ENCODE peak calls at places on chromosomes 7 and 10, in ten cellular contexts. One of them, this sample, is unnamed.

GRCh38 chr10:34622914-34623313 is 192.2 kb downstream of the PARD3 start:
- DNase-seq in cardiac muscle cell: no peak
- DNase-seq in bronchial epithelial cell: no peak
- DNase-seq in AG10803: no peak
- DNase-seq in dorsolateral prefrontal cortex: no peak
- DNase-seq in psoas muscle: no peak
- DNase-seq in stomach: no peak
- DNase-seq in cardiac fibroblast: no peak
- DNase-seq in naive thymus-derived CD4-positive, alpha-beta T cell: no peak
- DNase-seq in AG04449: no peak
- DNase-seq in this sample: no peak

GRCh38 chr7:84949067-84949466 is 237.8 kb downstream of the SEMA3D start:
- DNase-seq in dorsolateral prefrontal cortex: no peak
- DNase-seq in stomach: no peak
- DNase-seq in psoas muscle: no peak
- DNase-seq in cardiac muscle cell: peak; percentile 15
- DNase-seq in AG10803: peak; percentile 7
- DNase-seq in AG04449: no peak
- DNase-seq in bronchial epithelial cell: peak; percentile 43
- DNase-seq in naive thymus-derived CD4-positive, alpha-beta T cell: no peak
- DNase-seq in cardiac fibroblast: peak; percentile 34
- DNase-seq in this sample: no peak

GRCh38 chr10:91164520-91165065 is 55.9 kb upstream of the PCGF5 start:
- DNase-seq in AG04449: no peak
- DNase-seq in bronchial epithelial cell: peak; percentile 41
- DNase-seq in naive thymus-derived CD4-positive, alpha-beta T cell: no peak
- DNase-seq in cardiac muscle cell: no peak
- DNase-seq in dorsolateral prefrontal cortex: no peak
- DNase-seq in stomach: no peak
- DNase-seq in psoas muscle: no peak
- DNase-seq in AG10803: no peak
- DNase-seq in cardiac fibroblast: no peak
- DNase-seq in this sample: no peak

GRCh38 chr10:69650589-69651261 is 20.7 kb downstream of the FAM241B start:
- DNase-seq in AG04449: no peak
- DNase-seq in cardiac fibroblast: no peak
- DNase-seq in AG10803: no peak
- DNase-seq in stomach: no peak
- DNase-seq in bronchial epithelial cell: no peak
- DNase-seq in cardiac muscle cell: no peak
- DNase-seq in psoas muscle: peak; percentile 6
- DNase-seq in naive thymus-derived CD4-positive, alpha-beta T cell: no peak
- DNase-seq in dorsolateral prefrontal cortex: no peak
- DNase-seq in this sample: no peak

GRCh38 chr7:128794020-128794419 is 2.3 kb downstream of the CCDC136 start:
- DNase-seq in cardiac fibroblast: no peak
- DNase-seq in cardiac muscle cell: no peak
- DNase-seq in naive thymus-derived CD4-positive, alpha-beta T cell: no peak
- DNase-seq in bronchial epithelial cell: no peak
- DNase-seq in dorsolateral prefrontal cortex: no peak
- DNase-seq in psoas muscle: peak; percentile 58
- DNase-seq in AG10803: no peak
- DNase-seq in AG04449: no peak
- DNase-seq in stomach: no peak
- DNase-seq in this sample: no peak

GRCh38 chr10:69337312-69338132 is 59.2 kb downstream of the HK1 start:
- DNase-seq in cardiac muscle cell: peak; percentile 95
- DNase-seq in cardiac fibroblast: peak; percentile 91
- DNase-seq in dorsolateral prefrontal cortex: peak; percentile 26
- DNase-seq in AG04449: no peak
- DNase-seq in naive thymus-derived CD4-positive, alpha-beta T cell: no peak
- DNase-seq in psoas muscle: peak; percentile 56
- DNase-seq in AG10803: peak; percentile 75
- DNase-seq in bronchial epithelial cell: peak; percentile 98
- DNase-seq in stomach: no peak
- DNase-seq in this sample: peak; percentile 39

GRCh38 chr7:94061316-94061715 is 57.2 kb upstream of the BET1 start:
- DNase-seq in psoas muscle: no peak
- DNase-seq in cardiac muscle cell: no peak
- DNase-seq in stomach: no peak
- DNase-seq in bronchial epithelial cell: no peak
- DNase-seq in AG10803: peak; percentile 59
- DNase-seq in naive thymus-derived CD4-positive, alpha-beta T cell: no peak
- DNase-seq in dorsolateral prefrontal cortex: no peak
- DNase-seq in AG04449: no peak
- DNase-seq in cardiac fibroblast: no peak
- DNase-seq in this sample: no peak

GRCh38 chr7:19209297-19209696 is 64.1 kb upstream of the FERD3L start:
- DNase-seq in dorsolateral prefrontal cortex: no peak
- DNase-seq in AG10803: no peak
- DNase-seq in stomach: no peak
- DNase-seq in AG04449: no peak
- DNase-seq in psoas muscle: no peak
- DNase-seq in naive thymus-derived CD4-positive, alpha-beta T cell: no peak
- DNase-seq in cardiac muscle cell: no peak
- DNase-seq in bronchial epithelial cell: no peak
- DNase-seq in cardiac fibroblast: peak; percentile 3
- DNase-seq in this sample: no peak

GRCh38 chr7:147405621-147406020 is 1184.9 kb upstream of the C7orf33 start:
- DNase-seq in cardiac fibroblast: no peak
- DNase-seq in psoas muscle: no peak
- DNase-seq in bronchial epithelial cell: no peak
- DNase-seq in dorsolateral prefrontal cortex: no peak
- DNase-seq in naive thymus-derived CD4-positive, alpha-beta T cell: no peak
- DNase-seq in stomach: no peak
- DNase-seq in cardiac muscle cell: no peak
- DNase-seq in AG04449: no peak
- DNase-seq in AG10803: no peak
- DNase-seq in this sample: no peak

GRCh38 chr7:157445246-157445955 is 108.6 kb downstream of the DNAJB6 start:
- DNase-seq in cardiac muscle cell: no peak
- DNase-seq in cardiac fibroblast: no peak
- DNase-seq in stomach: no peak
- DNase-seq in naive thymus-derived CD4-positive, alpha-beta T cell: no peak
- DNase-seq in AG10803: no peak
- DNase-seq in psoas muscle: peak; percentile 42
- DNase-seq in AG04449: no peak
- DNase-seq in dorsolateral prefrontal cortex: no peak
- DNase-seq in bronchial epithelial cell: no peak
- DNase-seq in this sample: peak; percentile 33

GRCh38 chr7:94921911-94922310 is 14.5 kb downstream of the PPP1R9A start:
- DNase-seq in AG04449: no peak
- DNase-seq in cardiac muscle cell: no peak
- DNase-seq in naive thymus-derived CD4-positive, alpha-beta T cell: no peak
- DNase-seq in bronchial epithelial cell: no peak
- DNase-seq in dorsolateral prefrontal cortex: no peak
- DNase-seq in AG10803: no peak
- DNase-seq in psoas muscle: no peak
- DNase-seq in stomach: no peak
- DNase-seq in cardiac fibroblast: no peak
- DNase-seq in this sample: no peak

GRCh38 chr7:142785841-142786250 is 15.1 kb downstream of the PRSS2 start:
- DNase-seq in stomach: no peak
- DNase-seq in cardiac muscle cell: no peak
- DNase-seq in naive thymus-derived CD4-positive, alpha-beta T cell: peak; percentile 64
- DNase-seq in cardiac fibroblast: no peak
- DNase-seq in bronchial epithelial cell: no peak
- DNase-seq in AG10803: no peak
- DNase-seq in dorsolateral prefrontal cortex: no peak
- DNase-seq in AG04449: no peak
- DNase-seq in psoas muscle: no peak
- DNase-seq in this sample: no peak

GRCh38 chr10:1434202-1434601 is 303.1 kb downstream of the ADARB2 start:
- DNase-seq in stomach: no peak
- DNase-seq in bronchial epithelial cell: no peak
- DNase-seq in naive thymus-derived CD4-positive, alpha-beta T cell: no peak
- DNase-seq in cardiac fibroblast: no peak
- DNase-seq in dorsolateral prefrontal cortex: no peak
- DNase-seq in AG04449: no peak
- DNase-seq in psoas muscle: no peak
- DNase-seq in cardiac muscle cell: no peak
- DNase-seq in AG10803: no peak
- DNase-seq in this sample: no peak

GRCh38 chr10:103872137-103872933 is 17.0 kb upstream of the SH3PXD2A start:
- DNase-seq in cardiac muscle cell: no peak
- DNase-seq in cardiac fibroblast: no peak
- DNase-seq in bronchial epithelial cell: peak; percentile 99
- DNase-seq in dorsolateral prefrontal cortex: no peak
- DNase-seq in naive thymus-derived CD4-positive, alpha-beta T cell: no peak
- DNase-seq in stomach: no peak
- DNase-seq in psoas muscle: no peak
- DNase-seq in AG10803: peak; percentile 35
- DNase-seq in AG04449: no peak
- DNase-seq in this sample: no peak

GRCh38 chr10:101779544-101780186 is 3.6 kb downstream of the NPM3 start:
- DNase-seq in stomach: peak; percentile 87
- DNase-seq in naive thymus-derived CD4-positive, alpha-beta T cell: peak; percentile 90
- DNase-seq in cardiac muscle cell: peak; percentile 79
- DNase-seq in AG04449: no peak
- DNase-seq in AG10803: peak; percentile 44
- DNase-seq in dorsolateral prefrontal cortex: peak; percentile 74
- DNase-seq in cardiac fibroblast: peak; percentile 69
- DNase-seq in bronchial epithelial cell: peak; percentile 33
- DNase-seq in psoas muscle: peak; percentile 91
- DNase-seq in this sample: peak; percentile 92
- H3K4me3 ChIP-seq in stomach: peak overlapping the region; percentile 57
- H3K4me3 ChIP-seq in naive thymus-derived CD4-positive, alpha-beta T cell: peak overlapping the region; percentile 64
- H3K4me3 ChIP-seq in cardiac muscle cell: peak overlapping the region; percentile 29
- H3K4me3 ChIP-seq in AG04449: peak overlapping the region; percentile 36
- H3K4me3 ChIP-seq in AG10803: peak overlapping the region; percentile 38
- H3K4me3 ChIP-seq in dorsolateral prefrontal cortex: peak overlapping the region; percentile 54
- H3K4me3 ChIP-seq in cardiac fibroblast: peak overlapping the region; percentile 41
- H3K4me3 ChIP-seq in bronchial epithelial cell: peak overlapping the region; percentile 34
- H3K4me3 ChIP-seq in psoas muscle: peak overlapping the region; percentile 59
- H3K4me3 ChIP-seq in this sample: peak overlapping the region; percentile 28

GRCh38 chr7:70694357-70694908 is 437.5 kb upstream of the GALNT17 start:
- DNase-seq in stomach: peak; percentile 41
- DNase-seq in dorsolateral prefrontal cortex: no peak
- DNase-seq in bronchial epithelial cell: no peak
- DNase-seq in AG04449: no peak
- DNase-seq in AG10803: peak; percentile 46
- DNase-seq in cardiac muscle cell: peak; percentile 47
- DNase-seq in psoas muscle: peak; percentile 67
- DNase-seq in cardiac fibroblast: peak; percentile 47
- DNase-seq in naive thymus-derived CD4-positive, alpha-beta T cell: no peak
- DNase-seq in this sample: peak; percentile 58
- H3K4me3 ChIP-seq in stomach: peak overlapping the region; percentile 88
- H3K4me3 ChIP-seq in dorsolateral prefrontal cortex: peak overlapping the region; percentile 79
- H3K4me3 ChIP-seq in bronchial epithelial cell: peak overlapping the region; percentile 85
- H3K4me3 ChIP-seq in AG04449: peak overlapping the region; percentile 71
- H3K4me3 ChIP-seq in AG10803: peak overlapping the region; percentile 80
- H3K4me3 ChIP-seq in cardiac muscle cell: peak overlapping the region; percentile 73
- H3K4me3 ChIP-seq in psoas muscle: peak overlapping the region; percentile 81
- H3K4me3 ChIP-seq in cardiac fibroblast: peak overlapping the region; percentile 70
- H3K4me3 ChIP-seq in naive thymus-derived CD4-positive, alpha-beta T cell: no peak overlapping the region
- H3K4me3 ChIP-seq in this sample: peak overlapping the region; percentile 74

GRCh38 chr10:31926765-31927596 is 1.6 kb downstream of the ARHGAP12 start:
- DNase-seq in bronchial epithelial cell: peak; percentile 40
- DNase-seq in psoas muscle: no peak
- DNase-seq in stomach: no peak
- DNase-seq in dorsolateral prefrontal cortex: no peak
- DNase-seq in AG10803: no peak
- DNase-seq in cardiac fibroblast: no peak
- DNase-seq in naive thymus-derived CD4-positive, alpha-beta T cell: no peak
- DNase-seq in AG04449: no peak
- DNase-seq in cardiac muscle cell: no peak
- DNase-seq in this sample: no peak
- H3K4me3 ChIP-seq in bronchial epithelial cell: peak overlapping the region; percentile 84
- H3K4me3 ChIP-seq in psoas muscle: peak overlapping the region; percentile 90
- H3K4me3 ChIP-seq in stomach: peak overlapping the region; percentile 86
- H3K4me3 ChIP-seq in dorsolateral prefrontal cortex: peak overlapping the region; percentile 86
- H3K4me3 ChIP-seq in AG10803: peak overlapping the region; percentile 82
- H3K4me3 ChIP-seq in cardiac fibroblast: peak overlapping the region; percentile 79
- H3K4me3 ChIP-seq in naive thymus-derived CD4-positive, alpha-beta T cell: peak overlapping the region; percentile 90
- H3K4me3 ChIP-seq in AG04449: peak overlapping the region; percentile 75
- H3K4me3 ChIP-seq in cardiac muscle cell: peak overlapping the region; percentile 69
- H3K4me3 ChIP-seq in this sample: peak overlapping the region; percentile 62

DNA sequence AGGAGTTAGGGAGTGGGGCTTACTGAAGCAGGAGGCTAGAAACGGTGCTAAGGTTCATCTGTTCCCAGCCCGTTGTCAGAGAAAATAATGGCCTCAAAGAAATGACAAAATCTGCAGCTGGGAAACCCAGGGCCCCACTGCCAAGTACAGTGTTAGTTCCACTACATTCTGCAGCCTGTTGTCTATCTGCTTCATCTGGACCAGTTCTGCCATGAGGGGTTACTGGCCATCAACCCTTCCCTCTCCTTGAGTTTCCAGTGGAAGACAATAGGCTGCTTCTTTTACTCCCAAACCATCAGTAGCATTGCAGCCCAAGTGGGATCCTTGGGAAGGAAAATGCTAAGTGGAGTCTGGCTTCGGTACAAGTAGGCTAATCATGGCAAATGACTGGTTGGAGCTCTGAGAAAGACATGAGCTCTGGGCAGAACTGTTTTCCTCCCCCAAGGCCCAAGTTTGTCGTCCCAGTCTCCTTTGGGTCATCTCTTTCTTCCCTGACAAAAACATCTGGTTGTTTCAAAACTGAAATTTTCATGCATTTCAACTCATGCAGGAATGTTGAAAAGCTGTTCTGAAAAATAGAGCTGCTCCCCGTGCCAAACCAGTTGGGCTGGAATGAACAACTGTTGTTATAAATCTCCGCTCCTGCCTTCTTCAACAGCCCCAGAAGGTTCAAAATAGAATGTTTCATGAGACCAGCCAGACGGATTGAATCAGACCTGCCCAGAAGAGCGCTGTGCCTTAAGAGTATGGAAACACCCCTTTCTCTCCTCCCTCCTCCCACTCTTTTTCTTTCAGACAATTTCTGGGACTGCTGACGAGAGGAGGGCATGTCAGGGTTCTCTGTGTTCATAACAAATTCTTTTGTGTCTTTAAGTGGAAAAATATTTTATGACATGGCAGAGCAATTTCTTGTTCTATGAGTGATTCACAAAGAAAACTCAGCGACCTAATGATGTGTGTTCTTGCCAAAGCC is 116.6 kb downstream of the RAB18 start:
- DNase-seq in AG10803: peak; percentile 100
- DNase-seq in cardiac fibroblast: peak; percentile 6
- DNase-seq in AG04449: peak; percentile 88
- DNase-seq in stomach: no peak
- DNase-seq in dorsolateral prefrontal cortex: peak; percentile 12
- DNase-seq in psoas muscle: no peak
- DNase-seq in naive thymus-derived CD4-positive, alpha-beta T cell: no peak
- DNase-seq in cardiac muscle cell: peak; percentile 7
- DNase-seq in bronchial epithelial cell: peak; percentile 53
- DNase-seq in this sample: no peak
- H3K4me3 ChIP-seq in AG10803: no peak overlapping the region
- H3K4me3 ChIP-seq in cardiac fibroblast: no peak overlapping the region
- H3K4me3 ChIP-seq in AG04449: peak overlapping the region; percentile 18
- H3K4me3 ChIP-seq in stomach: no peak overlapping the region
- H3K4me3 ChIP-seq in dorsolateral prefrontal cortex: no peak overlapping the region
- H3K4me3 ChIP-seq in psoas muscle: no peak overlapping the region
- H3K4me3 ChIP-seq in naive thymus-derived CD4-positive, alpha-beta T cell: no peak overlapping the region
- H3K4me3 ChIP-seq in cardiac muscle cell: no peak overlapping the region
- H3K4me3 ChIP-seq in bronchial epithelial cell: no peak overlapping the region
- H3K4me3 ChIP-seq in this sample: no peak overlapping the region

DNA sequence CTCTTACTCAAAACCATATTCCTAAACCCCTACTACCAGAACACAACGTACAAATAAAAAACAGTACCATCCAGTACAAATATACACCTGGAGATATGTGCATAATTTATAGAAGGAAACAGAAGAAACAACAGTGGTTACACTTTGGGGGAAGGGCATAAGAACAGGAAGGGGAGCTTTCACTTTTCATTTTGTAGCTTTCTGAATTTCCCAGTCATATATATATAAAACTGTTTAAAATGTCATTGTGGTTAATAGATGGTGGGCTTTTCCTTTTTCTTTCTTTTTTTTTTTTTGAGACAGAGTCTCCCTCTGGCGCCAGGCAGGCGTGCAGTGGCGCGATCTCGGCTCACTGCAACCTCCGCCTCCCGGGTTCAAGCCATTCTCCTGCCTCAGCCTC is 47.2 kb downstream of the MALSU1 start:
- DNase-seq in cardiac fibroblast: no peak
- DNase-seq in naive thymus-derived CD4-positive, alpha-beta T cell: no peak
- DNase-seq in AG10803: no peak
- DNase-seq in psoas muscle: no peak
- DNase-seq in bronchial epithelial cell: no peak
- DNase-seq in stomach: no peak
- DNase-seq in cardiac muscle cell: no peak
- DNase-seq in dorsolateral prefrontal cortex: no peak
- DNase-seq in AG04449: no peak
- DNase-seq in this sample: no peak
- H3K4me3 ChIP-seq in cardiac fibroblast: no peak overlapping the region
- H3K4me3 ChIP-seq in naive thymus-derived CD4-positive, alpha-beta T cell: peak overlapping the region; percentile 53
- H3K4me3 ChIP-seq in AG10803: no peak overlapping the region
- H3K4me3 ChIP-seq in psoas muscle: peak overlapping the region; percentile 5
- H3K4me3 ChIP-seq in bronchial epithelial cell: no peak overlapping the region
- H3K4me3 ChIP-seq in stomach: no peak overlapping the region
- H3K4me3 ChIP-seq in cardiac muscle cell: no peak overlapping the region
- H3K4me3 ChIP-seq in dorsolateral prefrontal cortex: peak overlapping the region; percentile 8
- H3K4me3 ChIP-seq in AG04449: no peak overlapping the region
- H3K4me3 ChIP-seq in this sample: peak overlapping the region; percentile 29

This sample was measured in Peyer's patch.